ENCODE peak calls at places on chromosomes 12 and 14, in ten cellular contexts. X is A549, V is ovary, L is transverse colon, W is esophagus muscularis mucosa, K is sigmoid colon, A is SK-N-SH, M is stomach, I is tibial nerve, B is upper lobe of left lung. G is an unnamed sample.

GRCh38 chr12:39314547-39314946 is 128.4 kb downstream of the KIF21A start:
- DNase-seq in W (no peak), X (no peak), M (no peak), L (no peak), B (no peak), A (no peak), K (no peak), I (no peak), V (no peak), G (no peak)

GRCh38 chr12:104569348-104570173 is 112.8 kb downstream of the CHST11 start:
- DNase-seq in I (no peak), X (no peak), L (peak), B (peak), W (no peak), M (peak), K (no peak), V (no peak), A (no peak), G (no peak)

GRCh38 chr12:613996-614726 is 49.1 kb downstream of the NINJ2 start:
- DNase-seq in M (peak), B (peak), W (no peak), L (peak), I (no peak), V (no peak), A (peak), K (no peak), X (peak), G (no peak)

GRCh38 chr14:100278702-100279101 is 27.5 kb downstream of the SLC25A29 start:
- DNase-seq in V (no peak), L (no peak), A (no peak), B (peak), I (no peak), K (no peak), M (no peak), W (no peak), X (no peak), G (no peak)

GRCh38 chr12:45244561-45245348 is 28.9 kb downstream of the ANO6 start:
- DNase-seq in X (no peak), A (no peak), I (no peak), W (no peak), V (no peak), M (no peak), B (no peak), K (no peak), L (no peak), G (no peak)

GRCh38 chr12:124491310-124491709 is 76.1 kb downstream of the NCOR2 start:
- DNase-seq in K (no peak), A (no peak), M (no peak), X (no peak), I (no peak), L (no peak), V (no peak), B (no peak), W (no peak), G (no peak)

GRCh38 chr12:43805149-43805856 is 814 bp downstream of the TWF1 start:
- DNase-seq in A (peak), B (no peak), V (no peak), L (no peak), M (no peak), X (peak), I (no peak), W (no peak), K (no peak), G (no peak)

GRCh38 chr12:123914726-123915345 is 57.8 kb downstream of the CCDC92 start:
- DNase-seq in K (no peak), B (no peak), V (no peak), X (no peak), L (no peak), A (no peak), M (no peak), I (no peak), W (no peak), G (no peak)

GRCh38 chr12:107912421-107913004 is 138.0 kb downstream of the ASCL4 start:
- DNase-seq in K (peak), L (peak), X (peak), W (peak), M (peak), A (peak), V (no peak), I (no peak), B (peak), G (no peak)

GRCh38 chr14:68384881-68385280 is 408.0 kb downstream of the ZFP36L1 start:
- DNase-seq in L (no peak), K (no peak), V (no peak), X (no peak), A (no peak), M (no peak), W (no peak), I (no peak), B (no peak), G (no peak)

GRCh38 chr12:69553626-69554248 is 31.5 kb upstream of the CCT2 start:
- DNase-seq in A (peak), V (no peak), B (peak), I (no peak), M (no peak), L (no peak), W (no peak), X (no peak), K (no peak), G (no peak)

GRCh38 chr12:118332511-118332910 is 40.2 kb downstream of the TAOK3 start:
- DNase-seq in K (no peak), A (no peak), I (no peak), X (no peak), W (no peak), B (peak), V (no peak), M (no peak), L (no peak), G (no peak)

GRCh38 chr14:77040309-77040994 is 11.9 kb upstream of the IRF2BPL start:
- DNase-seq in L (peak), V (peak), A (peak), X (peak), I (peak), K (peak), B (peak), W (peak), M (peak), G (peak)

GRCh38 chr12:11795910-11796459 is 146.5 kb downstream of the ETV6 start:
- DNase-seq in K (no peak), W (no peak), X (peak), L (no peak), B (no peak), V (no peak), A (no peak), I (no peak), M (no peak), G (no peak)

GRCh38 chr12:124327362-124328043 is 32.6 kb downstream of the RFLNA start:
- DNase-seq in W (no peak), A (no peak), M (no peak), I (no peak), V (no peak), B (no peak), L (no peak), K (no peak), X (no peak), G (no peak)

GRCh38 chr12:51590347-51591019 is 550 bp upstream of the SCN8A start:
- DNase-seq in L (peak), A (peak), M (peak), X (peak), B (peak), K (no peak), V (peak), W (no peak), I (no peak), G (no peak)

GRCh38 chr12:74441872-74442271 is 95.8 kb upstream of the ATXN7L3B start:
- DNase-seq in L (no peak), V (no peak), B (no peak), K (no peak), A (no peak), X (no peak), I (no peak), W (no peak), M (no peak), G (no peak)

GRCh38 chr12:27966870-27967269 is 5.7 kb downstream of the PTHLH start:
- DNase-seq in I (no peak), X (peak), K (no peak), L (no peak), B (no peak), A (no peak), M (no peak), V (no peak), W (no peak), G (no peak)

GRCh38 chr14:102028733-102029132 is 58.1 kb downstream of the HSP90AA1 start:
- DNase-seq in V (no peak), M (no peak), A (no peak), W (no peak), K (no peak), B (no peak), L (peak), X (no peak), I (no peak), G (no peak)

GRCh38 chr14:101010293-101010692 is 106.8 kb upstream of the RTL1 start:
- DNase-seq in V (no peak), L (no peak), I (no peak), B (no peak), W (no peak), X (no peak), K (no peak), A (peak), M (no peak), G (peak)

GRCh38 chr12:97452839-97453238 is 9.8 kb upstream of the RMST start:
- DNase-seq in X (no peak), I (no peak), A (no peak), W (no peak), V (no peak), M (no peak), L (no peak), K (no peak), B (no peak), G (no peak)

GRCh38 chr14:99541677-99542470 is 60.7 kb downstream of the CCNK start:
- DNase-seq in M (no peak), L (no peak), A (peak), X (no peak), B (no peak), I (no peak), V (no peak), W (no peak), K (no peak), G (no peak)

GRCh38 chr12:65500121-65500846 is 221.8 kb downstream of the MSRB3 start:
- DNase-seq in V (no peak), B (no peak), A (no peak), W (no peak), X (no peak), M (no peak), L (no peak), I (no peak), K (no peak), G (no peak)

GRCh38 chr14:34053666-34054065 is 102.8 kb upstream of the EGLN3 start:
- DNase-seq in L (peak), A (no peak), K (peak), B (no peak), M (no peak), W (peak), V (peak), I (peak), X (no peak), G (no peak)

GRCh38 chr14:61435563-61436337 is 114.4 kb downstream of the PRKCH start:
- DNase-seq in B (no peak), A (no peak), L (no peak), K (no peak), M (no peak), X (no peak), W (peak), V (no peak), I (no peak), G (no peak)

GRCh38 chr14:24176599-24176998 is 4.7 kb downstream of the REC8 start:
- DNase-seq in V (no peak), L (no peak), A (no peak), I (no peak), K (no peak), X (no peak), B (no peak), W (no peak), M (no peak), G (no peak)

GRCh38 chr12:72273499-72273837 is 1.3 kb downstream of the TRHDE start:
- DNase-seq in V (peak), L (no peak), X (no peak), K (no peak), M (no peak), B (no peak), I (no peak), A (no peak), W (no peak), G (no peak)

GRCh38 chr14:104355949-104356737 is 217.8 kb downstream of the KIF26A start:
- DNase-seq in L (no peak), W (no peak), I (no peak), X (no peak), A (peak), M (no peak), V (peak), B (no peak), K (peak), G (peak)

GRCh38 chr12:71731439-71732356 is 23.0 kb upstream of the RAB21 start:
- DNase-seq in K (no peak), W (no peak), X (peak), A (no peak), V (no peak), I (no peak), L (no peak), M (no peak), B (no peak), G (no peak)

GRCh38 chr12:75977952-75978671 is 53.5 kb downstream of the PHLDA1 start:
- DNase-seq in M (peak), X (peak), I (peak), B (peak), L (peak), W (no peak), V (no peak), A (no peak), K (peak), G (no peak)

GRCh38 chr14:86022031-86022629 is 492.2 kb downstream of the FLRT2 start:
- DNase-seq in X (no peak), M (no peak), B (no peak), L (no peak), V (no peak), W (no peak), K (no peak), I (no peak), A (no peak), G (no peak)

GRCh38 chr14:75430526-75430925 is 2.7 kb downstream of the JDP2 start:
- DNase-seq in V (peak), L (no peak), X (no peak), I (peak), W (no peak), M (peak), A (no peak), B (no peak), K (no peak), G (no peak)

GRCh38 chr12:27610380-27610779 is 85.9 kb upstream of the REP15 start:
- DNase-seq in M (no peak), V (no peak), W (no peak), X (peak), A (no peak), L (no peak), I (no peak), B (no peak), K (no peak), G (no peak)

GRCh38 chr14:57575482-57575881 is 81.8 kb upstream of the CCDC198 start:
- DNase-seq in L (no peak), B (no peak), V (no peak), A (no peak), M (no peak), X (no peak), K (no peak), I (no peak), W (no peak), G (no peak)

GRCh38 chr12:5784626-5785130 is 160.4 kb downstream of the ANO2 start:
- DNase-seq in L (no peak), A (no peak), M (no peak), X (no peak), V (no peak), W (peak), I (no peak), B (no peak), K (no peak), G (peak)

GRCh38 chr12:107914460-107914977 is 140.0 kb downstream of the ASCL4 start:
- DNase-seq in M (no peak), I (no peak), X (no peak), V (no peak), B (no peak), A (no peak), W (peak), L (no peak), K (no peak), G (no peak)

GRCh38 chr12:3144495-3144894 is 67.3 kb downstream of the TSPAN9 start:
- DNase-seq in V (no peak), M (no peak), A (peak), X (no peak), B (no peak), W (no peak), K (no peak), I (no peak), L (no peak), G (no peak)

GRCh38 chr12:3147260-3147659 is 70.1 kb downstream of the TSPAN9 start:
- DNase-seq in I (no peak), B (no peak), X (no peak), K (no peak), V (no peak), W (no peak), L (no peak), M (no peak), A (no peak), G (no peak)

GRCh38 chr12:3145036-3145435 is 67.9 kb downstream of the TSPAN9 start:
- DNase-seq in W (no peak), I (no peak), B (no peak), M (no peak), A (peak), L (no peak), K (no peak), V (no peak), X (no peak), G (no peak)

GRCh38 chr12:3148366-3149000 is 71.3 kb downstream of the TSPAN9 start:
- DNase-seq in K (no peak), X (no peak), A (no peak), L (no peak), I (no peak), B (no peak), M (no peak), W (no peak), V (peak), G (no peak)

DNA sequence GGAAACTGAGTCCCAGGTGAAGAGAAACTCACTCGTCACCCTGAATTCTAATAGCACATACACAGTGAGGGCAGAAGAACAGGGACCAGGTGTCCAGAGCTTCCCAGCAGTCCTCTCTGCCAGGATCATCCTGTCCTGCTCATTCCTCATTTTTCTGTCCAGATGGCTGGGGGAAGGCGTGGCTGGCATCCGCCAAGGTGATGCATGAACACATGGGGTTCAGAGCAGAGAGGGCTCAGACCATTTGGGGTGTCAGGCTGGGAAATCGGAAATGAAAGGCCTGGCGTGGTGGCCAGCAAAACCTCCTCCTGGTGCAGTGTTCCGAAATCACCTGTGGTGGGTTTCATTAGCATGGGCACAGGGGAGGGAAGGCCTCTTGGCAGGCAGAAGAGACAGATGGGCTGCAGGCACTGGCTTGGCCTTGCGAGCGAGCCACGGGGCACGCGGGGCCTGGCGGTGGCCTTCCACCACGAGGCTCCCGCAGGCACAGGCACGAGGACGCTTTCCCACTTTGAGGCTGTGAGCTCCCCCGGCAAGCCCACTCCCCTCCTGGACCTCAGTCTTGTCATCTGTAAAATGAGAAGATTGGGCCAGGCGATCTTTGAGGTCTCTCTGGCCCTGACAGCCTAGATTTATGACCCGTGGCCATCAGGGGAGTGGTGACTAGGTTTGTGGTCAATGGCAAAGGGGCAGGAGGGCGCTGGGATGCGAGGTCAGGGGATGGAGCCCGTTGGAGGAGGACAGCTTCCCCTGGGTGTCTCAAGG is 68.5 kb downstream of the TSPAN9 start:
- DNase-seq in X (no peak), L (no peak), B (no peak), K (no peak), W (no peak), V (no peak), I (no peak), M (no peak), A (no peak), G (no peak)
- TF ChIP-seq EP300 in X (no peak), L (no peak), B (no peak), K (no peak), W (no peak), V (no peak), I (no peak), M (no peak), A (no peak), G (no peak)

DNA sequence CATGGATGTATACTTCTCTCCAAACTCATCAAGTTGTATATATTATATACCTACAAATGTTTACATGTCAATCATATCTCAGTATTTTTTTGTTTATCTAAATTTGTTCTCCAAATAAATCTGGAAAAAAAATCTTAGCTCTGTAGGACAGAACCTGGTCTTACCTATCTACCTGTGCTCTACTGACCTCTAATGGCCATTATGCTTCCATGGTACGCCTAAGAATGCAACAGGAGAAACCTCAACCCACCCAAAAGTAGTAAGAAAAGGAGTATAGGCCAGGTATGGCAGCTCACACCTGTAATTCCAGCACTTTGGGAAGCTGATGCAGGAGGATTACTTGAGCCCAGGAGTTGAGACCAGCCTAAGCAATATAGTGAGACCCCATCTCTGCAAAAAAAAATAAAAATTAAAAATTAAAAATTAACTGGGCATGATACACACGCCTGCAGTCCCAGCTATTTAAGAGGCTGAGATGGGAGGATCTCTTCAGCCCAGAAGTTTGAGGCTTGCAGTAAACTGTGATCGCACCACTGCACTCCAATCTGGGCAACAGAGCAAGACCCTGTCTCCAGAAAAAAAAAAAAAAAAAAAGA is 8.7 kb downstream of the OR11H4 start:
- DNase-seq in K (no peak), V (no peak), B (no peak), W (peak), M (no peak), A (peak), L (no peak), I (no peak), X (peak), G (no peak)
- TF ChIP-seq EP300 in K (no peak), V (no peak), B (no peak), W (no peak), M (no peak), A (no peak), L (no peak), I (no peak), X (no peak), G (no peak)

DNA sequence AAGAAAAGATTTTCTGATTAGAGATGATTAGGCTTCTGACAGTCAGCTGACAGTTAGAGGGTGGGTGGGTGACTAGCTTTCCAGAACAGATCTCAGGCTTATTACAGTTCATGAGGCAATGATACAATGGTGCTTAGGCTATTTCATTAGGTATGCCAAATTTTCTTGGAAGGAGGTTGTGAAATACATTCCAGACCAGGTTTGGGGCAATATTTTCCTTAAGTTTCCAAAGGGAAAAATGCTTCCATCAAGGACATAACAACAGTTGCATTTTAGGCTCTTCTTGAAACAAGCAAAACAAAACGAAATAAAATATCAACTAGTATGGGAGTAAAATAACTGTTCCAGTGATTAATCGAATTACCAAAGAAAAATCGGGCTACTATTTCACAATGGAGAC is 59.3 kb upstream of the CNTN1 start:
- DNase-seq in V (no peak), B (no peak), L (no peak), M (no peak), X (no peak), I (no peak), A (no peak), K (no peak), W (no peak), G (no peak)
- TF ChIP-seq EP300 in V (no peak), B (no peak), L (no peak), M (no peak), X (no peak), I (no peak), A (no peak), K (no peak), W (no peak), G (no peak)

DNA sequence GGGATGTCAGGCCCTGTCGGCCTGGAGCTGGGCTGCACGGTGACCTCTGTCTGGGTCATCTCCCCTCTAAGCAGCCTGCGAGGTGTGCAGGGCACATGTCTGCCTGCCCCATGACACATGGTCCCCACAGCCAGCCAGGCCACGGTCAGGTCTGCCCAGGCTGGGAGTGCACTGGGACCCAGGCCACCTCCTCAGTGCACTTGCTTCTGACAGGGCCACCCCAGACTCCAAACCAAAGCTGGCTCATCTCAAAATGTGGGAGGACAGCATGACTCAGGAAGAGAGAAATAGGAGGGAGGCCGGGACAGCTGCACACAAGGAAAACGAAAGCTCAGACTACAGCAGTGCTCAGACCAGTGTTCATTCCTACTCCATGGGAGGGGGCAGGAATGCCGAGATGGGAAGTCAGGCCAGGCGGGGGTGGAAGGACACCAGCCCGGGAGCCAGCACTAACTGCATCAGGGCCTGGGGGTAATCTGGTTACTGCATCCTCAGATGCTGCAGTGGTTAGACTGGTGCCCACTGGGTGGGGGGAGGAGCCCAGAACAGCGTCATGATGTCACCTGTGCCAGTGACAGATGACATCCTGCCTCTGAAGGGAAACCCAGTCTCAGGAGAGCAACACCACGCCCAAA is 4.0 kb downstream of the P2RX2 start:
- DNase-seq in M (no peak), W (no peak), K (no peak), X (no peak), A (no peak), I (no peak), L (no peak), B (no peak), V (peak), G (no peak)
- TF ChIP-seq EP300 in M (no peak), W (no peak), K (no peak), X (no peak), A (no peak), I (no peak), L (no peak), B (no peak), V (no peak), G (no peak)